ENCODE peak calls at places on chromosome 18, in four cellular contexts. One of them, this sample, is unnamed.

GRCh38 chr18:66511810-66512209 is 92.1 kb downstream of the CDH19 start:
- DNase-seq in A549: no peak
- DNase-seq in K562: no peak
- DNase-seq in WTC11: no peak
- DNase-seq in this sample: no peak

GRCh38 chr18:72013512-72013911 is 530.6 kb downstream of the CBLN2 start:
- DNase-seq in WTC11: no peak
- DNase-seq in K562: no peak
- DNase-seq in A549: no peak
- DNase-seq in this sample: no peak

GRCh38 chr18:2850816-2851215 is 4.0 kb downstream of the EMILIN2 start:
- DNase-seq in A549: no peak
- DNase-seq in K562: no peak
- DNase-seq in WTC11: no peak
- DNase-seq in this sample: no peak

GRCh38 chr18:36396190-36396589 is 98.7 kb downstream of the FHOD3 start:
- DNase-seq in K562: no peak
- DNase-seq in WTC11: no peak
- DNase-seq in A549: no peak
- DNase-seq in this sample: no peak

GRCh38 chr18:10259934-10260333 is 194.5 kb upstream of the APCDD1 start:
- DNase-seq in WTC11: no peak
- DNase-seq in A549: no peak
- DNase-seq in K562: no peak
- DNase-seq in this sample: no peak

GRCh38 chr18:48460929-48461583 is 51.9 kb upstream of the ZBTB7C start:
- DNase-seq in K562: no peak
- DNase-seq in WTC11: no peak
- DNase-seq in A549: no peak
- DNase-seq in this sample: no peak

GRCh38 chr18:77102246-77103040 is 30.1 kb downstream of the MBP start:
- DNase-seq in K562: no peak
- DNase-seq in WTC11: no peak
- DNase-seq in A549: no peak
- DNase-seq in this sample: no peak

GRCh38 chr18:63844254-63844653 is 43.3 kb upstream of the SERPINB2 start:
- DNase-seq in WTC11: no peak
- DNase-seq in A549: no peak
- DNase-seq in K562: no peak
- DNase-seq in this sample: no peak

GRCh38 chr18:27599202-27599829 is 414.2 kb upstream of the CHST9 start:
- DNase-seq in A549: peak
- DNase-seq in K562: peak
- DNase-seq in WTC11: peak
- DNase-seq in this sample: peak

GRCh38 chr18:3441290-3441689 is 8.7 kb upstream of the TGIF1 start:
- DNase-seq in K562: no peak
- DNase-seq in A549: no peak
- DNase-seq in WTC11: peak
- DNase-seq in this sample: peak

GRCh38 chr18:49212819-49213218 is 247.6 kb downstream of the DYM start:
- DNase-seq in WTC11: no peak
- DNase-seq in A549: no peak
- DNase-seq in K562: no peak
- DNase-seq in this sample: no peak

GRCh38 chr18:73235491-73235890 is 367.7 kb upstream of the NETO1 start:
- DNase-seq in A549: peak
- DNase-seq in K562: no peak
- DNase-seq in WTC11: no peak
- DNase-seq in this sample: peak

GRCh38 chr18:58670561-58671121 is 624 bp upstream of the MALT1 start:
- DNase-seq in K562: no peak
- DNase-seq in A549: no peak
- DNase-seq in WTC11: peak
- DNase-seq in this sample: no peak

GRCh38 chr18:6842081-6842480 is 112.6 kb downstream of the ARHGAP28 start:
- DNase-seq in WTC11: no peak
- DNase-seq in A549: no peak
- DNase-seq in K562: no peak
- DNase-seq in this sample: no peak
- TF ChIP-seq JUN in WTC11: no peak
- TF ChIP-seq JUN in A549: no peak
- TF ChIP-seq JUN in K562: no peak
- TF ChIP-seq JUN in this sample: no peak

GRCh38 chr18:32271649-32272324 is 81.9 kb downstream of the MEP1B start:
- DNase-seq in K562: peak
- DNase-seq in A549: peak
- DNase-seq in WTC11: peak
- DNase-seq in this sample: peak
- TF ChIP-seq JUN in K562: no peak
- TF ChIP-seq JUN in A549: no peak
- TF ChIP-seq JUN in WTC11: no peak
- TF ChIP-seq JUN in this sample: no peak

GRCh38 chr18:8501044-8501443 is 108.2 kb upstream of the RAB12 start:
- DNase-seq in A549: no peak
- DNase-seq in WTC11: no peak
- DNase-seq in K562: no peak
- DNase-seq in this sample: no peak
- TF ChIP-seq JUN in A549: no peak
- TF ChIP-seq JUN in WTC11: no peak
- TF ChIP-seq JUN in K562: no peak
- TF ChIP-seq JUN in this sample: no peak

GRCh38 chr18:70454705-70455322 is 166.0 kb downstream of the SOCS6 start:
- DNase-seq in WTC11: no peak
- DNase-seq in A549: peak
- DNase-seq in K562: peak
- DNase-seq in this sample: peak
- TF ChIP-seq JUN in WTC11: no peak
- TF ChIP-seq JUN in A549: no peak
- TF ChIP-seq JUN in K562: no peak
- TF ChIP-seq JUN in this sample: no peak

DNA sequence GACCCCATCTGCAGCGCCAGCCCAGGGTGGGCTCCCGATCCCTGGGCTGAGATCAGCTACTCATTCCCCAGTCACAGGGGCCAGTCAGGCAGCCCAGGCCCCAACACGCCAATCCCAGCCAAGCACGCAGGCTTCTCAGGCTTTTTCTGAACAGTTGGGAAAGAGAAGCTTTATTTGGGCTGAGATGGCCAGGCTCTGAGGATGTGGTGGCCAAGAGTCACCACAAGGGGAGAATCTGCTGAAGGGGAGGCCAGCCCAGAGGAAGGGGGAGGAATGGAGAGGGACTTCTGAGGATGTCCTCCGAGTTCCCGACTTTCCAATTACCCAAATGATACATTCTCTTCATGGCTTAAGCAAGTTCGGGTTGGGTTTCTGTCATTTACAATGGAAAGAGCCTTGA is 2.8 kb upstream of the DIPK1C start:
- DNase-seq in A549: peak
- DNase-seq in K562: peak
- DNase-seq in WTC11: peak
- DNase-seq in this sample: no peak
- TF ChIP-seq JUN in A549: no peak
- TF ChIP-seq JUN in K562: no peak
- TF ChIP-seq JUN in WTC11: no peak
- TF ChIP-seq JUN in this sample: no peak